ENCODE peak calls at places on chromosomes 7 and 10, in eight cellular contexts. B is uterus, W is neural progenitor cell, P is AG09319, M is left ventricle myocardium inferior, A is upper lobe of right lung, D is astrocyte of the spinal cord, R is GM20000. C is an unnamed sample.

GRCh38 chr7:90596745-90597526 is 815 bp downstream of the CDK14 start:
- DNase-seq in W (peak), B (no peak), R (peak), P (no peak), A (no peak), D (peak), M (no peak), C (peak)

GRCh38 chr7:147541261-147541660 is 1049.3 kb upstream of the C7orf33 start:
- DNase-seq in R (no peak), D (no peak), W (no peak), P (no peak), A (no peak), M (no peak), B (no peak), C (no peak)

GRCh38 chr10:77563638-77564270 is 73.9 kb downstream of the KCNMA1 start:
- DNase-seq in W (no peak), R (no peak), A (no peak), B (no peak), M (no peak), P (no peak), D (no peak), C (no peak)

GRCh38 chr7:12623885-12624498 is 53.5 kb downstream of the SCIN start:
- DNase-seq in B (no peak), R (peak), D (peak), P (no peak), A (no peak), W (no peak), M (no peak), C (peak)

GRCh38 chr10:104259999-104260774 is 5.5 kb downstream of the GSTO1 start:
- DNase-seq in W (no peak), R (no peak), P (no peak), B (no peak), M (no peak), A (no peak), D (peak), C (peak)

GRCh38 chr10:43263551-43264323 is 3.1 kb downstream of the RASGEF1A start:
- DNase-seq in D (no peak), R (no peak), M (no peak), A (no peak), W (peak), P (no peak), B (no peak), C (no peak)

GRCh38 chr10:128097783-128098182 is 28.4 kb downstream of the MKI67 start:
- DNase-seq in R (no peak), M (no peak), B (no peak), P (no peak), W (no peak), D (no peak), A (no peak), C (no peak)

GRCh38 chr10:122181901-122182799 is 88.9 kb upstream of the BTBD16 start:
- DNase-seq in P (peak), D (peak), B (no peak), M (no peak), W (peak), A (no peak), R (no peak), C (peak)

GRCh38 chr10:72328045-72328828 is 26.5 kb downstream of the DNAJB12 start:
- DNase-seq in R (peak), W (peak), A (peak), D (peak), M (peak), B (peak), P (no peak), C (peak)

GRCh38 chr7:49174396-49174795 is 250.0 kb downstream of the CDC14C start:
- DNase-seq in R (no peak), D (peak), B (no peak), A (no peak), W (no peak), M (no peak), P (no peak), C (no peak)

GRCh38 chr7:128137096-128137655 is 103.9 kb upstream of the LEP start:
- DNase-seq in B (no peak), P (no peak), A (no peak), R (no peak), W (no peak), M (no peak), D (peak), C (peak)

GRCh38 chr10:80507484-80507880 is 30.2 kb upstream of the SH2D4B start:
- DNase-seq in M (no peak), W (no peak), D (no peak), B (no peak), A (no peak), R (no peak), P (no peak), C (peak)

GRCh38 chr10:128469515-128469914 is 343.3 kb upstream of the MKI67 start:
- DNase-seq in M (no peak), R (no peak), W (no peak), A (no peak), B (no peak), P (no peak), D (no peak), C (no peak)

GRCh38 chr10:49646256-49646870 is 32.5 kb downstream of the CHAT start:
- DNase-seq in D (no peak), M (no peak), W (no peak), P (no peak), R (no peak), B (no peak), A (peak), C (no peak)

GRCh38 chr10:89813546-89813945 is 112.2 kb downstream of the KIF20B start:
- DNase-seq in R (no peak), D (no peak), M (no peak), P (no peak), B (no peak), A (no peak), W (no peak), C (no peak)

GRCh38 chr7:98541101-98541500 is 76.0 kb upstream of the NPTX2 start:
- DNase-seq in R (no peak), M (no peak), D (no peak), A (no peak), B (no peak), W (no peak), P (no peak), C (no peak)

GRCh38 chr10:404991-405390 is 269.7 kb downstream of the ZMYND11 start:
- DNase-seq in P (no peak), B (no peak), M (no peak), A (no peak), R (no peak), D (no peak), W (no peak), C (peak)

GRCh38 chr7:100689230-100690135 is 4.6 kb downstream of the GIGYF1 start:
- DNase-seq in A (peak), P (no peak), D (no peak), M (peak), B (no peak), R (peak), W (no peak), C (no peak)

GRCh38 chr7:38169862-38170261 is 8.2 kb upstream of the STARD3NL start:
- DNase-seq in W (no peak), M (no peak), A (no peak), B (no peak), D (peak), P (peak), R (no peak), C (peak)

GRCh38 chr10:97707134-97707861 is 6.2 kb upstream of the MARVELD1 start:
- DNase-seq in A (no peak), W (no peak), B (no peak), D (no peak), M (no peak), R (no peak), P (no peak), C (no peak)

GRCh38 chr7:93092757-93093370 is 24.9 kb downstream of the SAMD9 start:
- DNase-seq in B (no peak), D (peak), W (peak), A (no peak), M (no peak), P (peak), R (peak), C (peak)

GRCh38 chr10:86863443-86863842 is 94.0 kb downstream of the MMRN2 start:
- DNase-seq in B (no peak), D (no peak), W (no peak), M (no peak), R (no peak), A (no peak), P (no peak), C (no peak)

GRCh38 chr10:107054469-107055156 is 109.9 kb downstream of the SORCS1 start:
- DNase-seq in D (no peak), A (no peak), W (no peak), M (no peak), B (no peak), R (no peak), P (no peak), C (no peak)

GRCh38 chr10:92997620-92998019 is 63.0 kb upstream of the CYP26C1 start:
- DNase-seq in P (no peak), R (no peak), D (no peak), W (no peak), M (no peak), A (no peak), B (no peak), C (no peak)

GRCh38 chr7:74206589-74207120 is 3.2 kb upstream of the LAT2 start:
- DNase-seq in R (peak), P (peak), A (peak), W (peak), M (peak), D (peak), B (peak), C (peak)
- TF ChIP-seq CTCF in R (peak), P (peak), A (peak), W (peak), M (peak), D (peak), B (peak), C (peak)

DNA sequence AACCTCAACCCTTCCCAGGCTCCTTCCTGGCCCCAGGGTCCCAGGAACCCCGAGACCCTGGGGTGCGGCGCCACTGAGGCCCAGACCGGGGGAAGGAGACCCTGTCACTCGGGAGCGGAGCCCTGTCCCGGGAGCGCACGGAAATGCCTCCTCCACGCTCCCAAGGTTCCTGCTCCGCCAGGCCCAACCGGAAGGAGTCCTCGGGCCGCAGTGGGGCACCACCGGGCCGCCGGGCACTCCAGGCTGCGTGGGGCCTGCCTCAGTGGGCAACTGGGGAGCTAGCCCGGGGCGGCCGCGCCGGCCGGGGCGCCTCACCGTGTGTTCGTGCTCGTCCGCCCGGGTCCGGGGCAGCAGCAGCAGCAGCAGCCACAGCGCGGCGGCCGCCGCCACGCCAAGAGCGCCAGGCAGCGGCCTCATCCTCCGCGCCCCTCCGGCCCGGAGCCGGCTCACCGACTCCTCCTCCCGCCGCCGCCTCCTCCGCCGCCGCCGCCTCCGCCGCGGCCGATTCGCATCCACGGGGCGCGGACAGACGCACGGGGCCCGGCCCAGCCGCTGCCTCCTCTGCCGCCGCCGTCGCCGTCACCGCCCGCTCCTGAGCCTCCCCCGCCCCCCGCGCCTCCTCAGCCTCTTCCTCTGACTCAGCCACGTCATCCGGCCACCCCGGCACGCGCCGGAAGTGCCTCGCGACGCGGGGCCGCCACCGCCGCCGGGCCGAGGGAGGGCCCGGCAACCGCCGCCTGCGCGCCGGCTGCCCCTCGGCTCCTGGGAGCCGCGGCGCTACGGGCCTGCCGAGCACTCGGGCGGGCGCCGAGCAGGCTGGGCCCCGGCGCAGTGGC is at the start of gene TM9SF3:
- DNase-seq in B (peak), R (peak), P (peak), W (peak), A (peak), D (peak), M (peak), C (peak)
- TF ChIP-seq CTCF in B (no peak), R (no peak), P (no peak), W (no peak), A (no peak), D (no peak), M (no peak), C (no peak)

GRCh38 chr10:76026931-76027330 is 595.5 kb downstream of the LRMDA start:
- DNase-seq in M (no peak), P (no peak), D (no peak), B (no peak), A (no peak), W (no peak), R (no peak), C (no peak)
- TF ChIP-seq CTCF in M (no peak), P (no peak), D (no peak), B (no peak), A (no peak), W (peak), R (no peak), C (no peak)

GRCh38 chr10:4391683-4392082 is 434.3 kb upstream of the AKR1E2 start:
- DNase-seq in A (no peak), M (no peak), P (no peak), D (no peak), W (no peak), B (no peak), R (no peak), C (no peak)
- TF ChIP-seq CTCF in A (no peak), M (no peak), P (no peak), D (no peak), W (no peak), B (no peak), R (no peak), C (peak)